ENCODE peak calls at places on chromosomes 12 and 14, in seven cellular contexts. One of them, this sample, is unnamed.

GRCh38 chr12:130634866-130635265 is 81.2 kb downstream of the RIMBP2 start:
- DNase-seq in upper lobe of left lung: no peak
- DNase-seq in ovary: no peak
- DNase-seq in GM12878: no peak
- DNase-seq in transverse colon: no peak
- DNase-seq in HepG2: no peak
- DNase-seq in sigmoid colon: peak
- DNase-seq in this sample: no peak

GRCh38 chr12:53058674-53059433 is 9.0 kb downstream of the TNS2 start:
- DNase-seq in ovary: peak
- DNase-seq in GM12878: no peak
- DNase-seq in sigmoid colon: peak
- DNase-seq in upper lobe of left lung: peak
- DNase-seq in transverse colon: no peak
- DNase-seq in HepG2: no peak
- DNase-seq in this sample: peak

GRCh38 chr12:76020731-76021672 is 10.6 kb downstream of the PHLDA1 start:
- DNase-seq in GM12878: peak
- DNase-seq in HepG2: no peak
- DNase-seq in transverse colon: peak
- DNase-seq in sigmoid colon: no peak
- DNase-seq in ovary: peak
- DNase-seq in upper lobe of left lung: no peak
- DNase-seq in this sample: no peak

GRCh38 chr12:14443531-14443930 is 78.0 kb downstream of the ATF7IP start:
- DNase-seq in sigmoid colon: no peak
- DNase-seq in GM12878: no peak
- DNase-seq in ovary: no peak
- DNase-seq in HepG2: no peak
- DNase-seq in upper lobe of left lung: no peak
- DNase-seq in transverse colon: no peak
- DNase-seq in this sample: no peak

GRCh38 chr12:3152013-3152412 is 74.8 kb downstream of the TSPAN9 start:
- DNase-seq in sigmoid colon: no peak
- DNase-seq in upper lobe of left lung: no peak
- DNase-seq in HepG2: no peak
- DNase-seq in ovary: no peak
- DNase-seq in GM12878: no peak
- DNase-seq in transverse colon: no peak
- DNase-seq in this sample: no peak

GRCh38 chr14:72559227-72559626 is 334.7 kb downstream of the DPF3 start:
- DNase-seq in sigmoid colon: no peak
- DNase-seq in upper lobe of left lung: no peak
- DNase-seq in transverse colon: no peak
- DNase-seq in GM12878: no peak
- DNase-seq in HepG2: no peak
- DNase-seq in ovary: no peak
- DNase-seq in this sample: no peak

GRCh38 chr12:12456637-12457036 is 99.8 kb downstream of the BORCS5 start:
- DNase-seq in upper lobe of left lung: no peak
- DNase-seq in sigmoid colon: no peak
- DNase-seq in GM12878: no peak
- DNase-seq in transverse colon: no peak
- DNase-seq in ovary: no peak
- DNase-seq in HepG2: no peak
- DNase-seq in this sample: no peak

GRCh38 chr12:109695961-109696461 is 17.6 kb upstream of the FAM222A start:
- DNase-seq in upper lobe of left lung: peak
- DNase-seq in ovary: no peak
- DNase-seq in transverse colon: no peak
- DNase-seq in HepG2: peak
- DNase-seq in GM12878: no peak
- DNase-seq in sigmoid colon: no peak
- DNase-seq in this sample: no peak

GRCh38 chr12:65696227-65696626 is 128.1 kb upstream of the HMGA2 start:
- DNase-seq in transverse colon: no peak
- DNase-seq in sigmoid colon: no peak
- DNase-seq in GM12878: no peak
- DNase-seq in upper lobe of left lung: no peak
- DNase-seq in ovary: no peak
- DNase-seq in HepG2: no peak
- DNase-seq in this sample: no peak

GRCh38 chr12:120849765-120850164 is 54.4 kb downstream of the SPPL3 start:
- DNase-seq in HepG2: peak
- DNase-seq in GM12878: no peak
- DNase-seq in ovary: no peak
- DNase-seq in upper lobe of left lung: no peak
- DNase-seq in transverse colon: no peak
- DNase-seq in sigmoid colon: no peak
- DNase-seq in this sample: no peak

GRCh38 chr12:74043343-74043742 is 494.3 kb upstream of the ATXN7L3B start:
- DNase-seq in sigmoid colon: no peak
- DNase-seq in HepG2: no peak
- DNase-seq in upper lobe of left lung: no peak
- DNase-seq in ovary: no peak
- DNase-seq in transverse colon: no peak
- DNase-seq in GM12878: no peak
- DNase-seq in this sample: no peak

GRCh38 chr14:95061317-95062093 is 95.8 kb downstream of the DICER1 start:
- DNase-seq in ovary: no peak
- DNase-seq in upper lobe of left lung: no peak
- DNase-seq in GM12878: no peak
- DNase-seq in sigmoid colon: peak
- DNase-seq in HepG2: no peak
- DNase-seq in transverse colon: no peak
- DNase-seq in this sample: no peak

GRCh38 chr14:90336401-90336800 is 4.7 kb upstream of the NRDE2 start:
- DNase-seq in transverse colon: no peak
- DNase-seq in ovary: no peak
- DNase-seq in sigmoid colon: no peak
- DNase-seq in upper lobe of left lung: no peak
- DNase-seq in HepG2: no peak
- DNase-seq in GM12878: no peak
- DNase-seq in this sample: no peak

GRCh38 chr14:90968025-90968424 is 92.4 kb downstream of the RPS6KA5 start:
- DNase-seq in HepG2: no peak
- DNase-seq in upper lobe of left lung: no peak
- DNase-seq in GM12878: no peak
- DNase-seq in sigmoid colon: no peak
- DNase-seq in transverse colon: no peak
- DNase-seq in ovary: no peak
- DNase-seq in this sample: no peak

GRCh38 chr14:101619484-101619883 is 58.2 kb downstream of the DIO3 start:
- DNase-seq in sigmoid colon: no peak
- DNase-seq in HepG2: no peak
- DNase-seq in transverse colon: no peak
- DNase-seq in GM12878: no peak
- DNase-seq in ovary: no peak
- DNase-seq in upper lobe of left lung: no peak
- DNase-seq in this sample: no peak

GRCh38 chr12:124829008-124829707 is 34.5 kb downstream of the SCARB1 start:
- DNase-seq in HepG2: peak
- DNase-seq in sigmoid colon: no peak
- DNase-seq in GM12878: no peak
- DNase-seq in upper lobe of left lung: no peak
- DNase-seq in ovary: no peak
- DNase-seq in transverse colon: peak
- DNase-seq in this sample: peak

GRCh38 chr12:1130164-1130563 is 139.1 kb downstream of the ERC1 start:
- DNase-seq in ovary: no peak
- DNase-seq in upper lobe of left lung: no peak
- DNase-seq in transverse colon: peak
- DNase-seq in sigmoid colon: no peak
- DNase-seq in GM12878: no peak
- DNase-seq in HepG2: peak
- DNase-seq in this sample: no peak

GRCh38 chr12:18612971-18613370 is 124.8 kb downstream of the PLCZ1 start:
- DNase-seq in HepG2: no peak
- DNase-seq in upper lobe of left lung: no peak
- DNase-seq in ovary: no peak
- DNase-seq in sigmoid colon: no peak
- DNase-seq in transverse colon: no peak
- DNase-seq in GM12878: no peak
- DNase-seq in this sample: no peak

GRCh38 chr14:64540208-64541202 is at the start of gene HSPA2:
- DNase-seq in transverse colon: peak
- DNase-seq in HepG2: peak
- DNase-seq in upper lobe of left lung: peak
- DNase-seq in sigmoid colon: peak
- DNase-seq in GM12878: peak
- DNase-seq in ovary: peak
- DNase-seq in this sample: peak

GRCh38 chr12:31712877-31713276 is 15.9 kb downstream of the AMN1 start:
- DNase-seq in GM12878: no peak
- DNase-seq in HepG2: no peak
- DNase-seq in upper lobe of left lung: no peak
- DNase-seq in sigmoid colon: no peak
- DNase-seq in ovary: no peak
- DNase-seq in transverse colon: no peak
- DNase-seq in this sample: no peak

GRCh38 chr12:31710021-31710818 is 18.6 kb downstream of the AMN1 start:
- DNase-seq in upper lobe of left lung: no peak
- DNase-seq in transverse colon: no peak
- DNase-seq in ovary: no peak
- DNase-seq in sigmoid colon: no peak
- DNase-seq in GM12878: no peak
- DNase-seq in HepG2: no peak
- DNase-seq in this sample: no peak

GRCh38 chr12:31714406-31715271 is 14.2 kb downstream of the AMN1 start:
- DNase-seq in upper lobe of left lung: no peak
- DNase-seq in GM12878: no peak
- DNase-seq in HepG2: peak
- DNase-seq in ovary: no peak
- DNase-seq in transverse colon: no peak
- DNase-seq in sigmoid colon: no peak
- DNase-seq in this sample: no peak

DNA sequence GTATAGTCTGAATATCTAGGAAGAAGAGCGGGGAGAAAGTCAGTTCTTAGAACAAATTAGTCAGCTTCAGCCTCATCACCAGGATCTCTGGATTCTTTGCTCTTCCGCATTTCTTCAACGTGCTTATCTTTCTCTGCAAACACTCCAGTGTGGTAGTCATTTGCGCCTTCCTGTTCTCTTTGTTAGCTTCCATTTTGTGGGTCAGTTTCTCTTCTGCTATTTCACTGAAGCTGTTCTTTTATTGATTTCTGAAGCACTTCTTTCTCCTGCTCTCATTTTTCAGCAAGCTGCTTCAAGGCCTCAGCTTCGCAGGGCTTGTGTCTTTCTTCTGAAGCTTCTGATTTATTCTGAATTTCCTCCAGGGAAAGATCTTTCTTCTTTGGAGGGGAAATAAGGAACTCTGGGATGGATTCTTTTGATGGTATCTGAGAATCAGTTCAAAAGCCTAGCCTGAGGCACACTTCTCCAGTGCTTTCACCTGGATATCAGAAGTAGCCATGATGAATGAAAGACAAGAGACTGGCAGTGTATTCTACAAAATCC is 13.5 kb downstream of the AMN1 start:
- DNase-seq in GM12878: peak
- DNase-seq in ovary: no peak
- DNase-seq in upper lobe of left lung: no peak
- DNase-seq in HepG2: peak
- DNase-seq in transverse colon: no peak
- DNase-seq in sigmoid colon: no peak
- DNase-seq in this sample: no peak
- TF ChIP-seq POLR2A in GM12878: no peak
- TF ChIP-seq POLR2A in ovary: no peak
- TF ChIP-seq POLR2A in upper lobe of left lung: no peak
- TF ChIP-seq POLR2A in HepG2: peak
- TF ChIP-seq POLR2A in transverse colon: no peak
- TF ChIP-seq POLR2A in sigmoid colon: no peak
- TF ChIP-seq POLR2A in this sample: no peak

DNA sequence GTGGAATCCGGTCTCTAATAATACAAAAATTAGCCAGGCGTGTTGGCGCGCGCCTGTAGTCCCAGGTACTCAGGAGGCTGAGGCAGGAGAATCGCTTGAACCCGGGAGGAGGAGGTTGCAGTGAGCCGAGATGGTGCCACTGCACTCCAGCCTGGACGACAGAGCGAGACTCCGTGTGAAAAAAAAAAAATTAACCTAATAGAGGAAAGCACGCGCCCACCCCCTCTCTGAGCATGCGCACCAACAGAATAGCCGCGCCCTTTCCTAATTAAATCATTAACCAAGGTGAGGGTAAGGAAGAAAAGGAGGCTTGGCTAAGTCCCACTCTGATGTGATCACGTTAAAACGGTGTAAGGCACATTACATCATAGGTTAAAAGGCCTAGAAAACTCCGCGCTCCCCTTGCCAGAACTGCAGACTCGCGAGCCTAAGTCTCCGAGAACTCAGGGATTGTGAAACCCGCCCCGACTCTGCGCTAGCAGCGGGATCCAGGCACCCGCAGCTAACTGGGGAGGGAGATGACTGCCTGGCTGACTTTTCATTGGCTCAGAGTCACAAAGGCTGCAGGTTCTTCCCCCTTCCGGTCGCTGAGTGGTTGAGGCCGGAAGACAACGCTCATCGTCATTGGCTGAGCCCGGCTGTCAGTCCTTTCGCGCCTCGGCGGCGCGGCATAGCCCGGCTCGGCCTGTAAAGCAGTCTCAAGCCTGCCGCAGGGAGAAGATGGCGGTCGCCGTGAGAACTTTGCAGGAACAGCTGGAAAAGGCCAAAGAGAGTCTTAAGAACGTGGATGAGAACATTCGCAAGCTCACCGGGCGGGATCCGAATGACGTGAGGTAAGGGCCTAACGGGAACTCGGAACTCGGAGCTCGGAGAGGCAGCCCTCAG is at the start of gene PNN:
- DNase-seq in ovary: peak
- DNase-seq in HepG2: peak
- DNase-seq in transverse colon: peak
- DNase-seq in sigmoid colon: peak
- DNase-seq in upper lobe of left lung: peak
- DNase-seq in GM12878: peak
- DNase-seq in this sample: peak
- TF ChIP-seq EP300 in ovary: peak
- TF ChIP-seq EP300 in HepG2: peak
- TF ChIP-seq EP300 in transverse colon: no peak
- TF ChIP-seq EP300 in sigmoid colon: no peak
- TF ChIP-seq EP300 in upper lobe of left lung: no peak
- TF ChIP-seq EP300 in GM12878: no peak
- TF ChIP-seq EP300 in this sample: peak

GRCh38 chr12:54358945-54359761 is 5.1 kb downstream of the GPR84 start:
- DNase-seq in GM12878: peak
- DNase-seq in HepG2: peak
- DNase-seq in upper lobe of left lung: peak
- DNase-seq in transverse colon: peak
- DNase-seq in ovary: peak
- DNase-seq in sigmoid colon: peak
- DNase-seq in this sample: peak
- TF ChIP-seq POLR2A in GM12878: peak
- TF ChIP-seq POLR2A in HepG2: no peak
- TF ChIP-seq POLR2A in upper lobe of left lung: peak
- TF ChIP-seq POLR2A in transverse colon: peak
- TF ChIP-seq POLR2A in ovary: peak
- TF ChIP-seq POLR2A in sigmoid colon: no peak
- TF ChIP-seq POLR2A in this sample: no peak

GRCh38 chr12:128259556-128260070 is 7.4 kb upstream of the TMEM132C start:
- DNase-seq in transverse colon: no peak
- DNase-seq in ovary: peak
- DNase-seq in HepG2: peak
- DNase-seq in sigmoid colon: no peak
- DNase-seq in upper lobe of left lung: no peak
- DNase-seq in GM12878: no peak
- DNase-seq in this sample: no peak
- TF ChIP-seq EP300 in transverse colon: no peak
- TF ChIP-seq EP300 in ovary: no peak
- TF ChIP-seq EP300 in HepG2: no peak
- TF ChIP-seq EP300 in sigmoid colon: no peak
- TF ChIP-seq EP300 in upper lobe of left lung: no peak
- TF ChIP-seq EP300 in GM12878: no peak
- TF ChIP-seq EP300 in this sample: no peak

GRCh38 chr12:95790025-95790911 is at the start of gene NTN4:
- DNase-seq in upper lobe of left lung: peak
- DNase-seq in transverse colon: peak
- DNase-seq in HepG2: no peak
- DNase-seq in ovary: peak
- DNase-seq in GM12878: no peak
- DNase-seq in sigmoid colon: peak
- DNase-seq in this sample: peak
- TF ChIP-seq POLR2A in upper lobe of left lung: no peak
- TF ChIP-seq POLR2A in transverse colon: peak
- TF ChIP-seq POLR2A in HepG2: no peak
- TF ChIP-seq POLR2A in ovary: peak
- TF ChIP-seq POLR2A in GM12878: no peak
- TF ChIP-seq POLR2A in sigmoid colon: no peak
- TF ChIP-seq POLR2A in this sample: no peak

This sample was measured in tibial nerve.